ENCODE peak calls at places on chromosomes 2 and 18, in four cellular contexts. One of them, this sample, is unnamed.

GRCh38 chr2:173881886-173882285 is 83.3 kb downstream of the SP3 start:
- DNase-seq in K562: no peak
- DNase-seq in HepG2: no peak
- DNase-seq in Panc1: no peak
- DNase-seq in this sample: no peak

GRCh38 chr2:8078760-8079159 is 603.1 kb upstream of the ID2 start:
- DNase-seq in K562: no peak
- DNase-seq in HepG2: no peak
- DNase-seq in Panc1: no peak
- DNase-seq in this sample: no peak

GRCh38 chr2:221125691-221126090 is 446.4 kb downstream of the EPHA4 start:
- DNase-seq in K562: no peak
- DNase-seq in HepG2: no peak
- DNase-seq in Panc1: no peak
- DNase-seq in this sample: no peak

GRCh38 chr2:46087492-46087891 is 209.7 kb upstream of the EPAS1 start:
- DNase-seq in K562: no peak
- DNase-seq in HepG2: no peak
- DNase-seq in Panc1: no peak
- DNase-seq in this sample: no peak

GRCh38 chr2:184835081-184835728 is 236.9 kb downstream of the ZNF804A start:
- DNase-seq in K562: no peak
- DNase-seq in HepG2: peak; percentile 5
- DNase-seq in Panc1: no peak
- DNase-seq in this sample: no peak

GRCh38 chr2:41998201-41998781 is 49.5 kb upstream of the PKDCC start:
- DNase-seq in K562: no peak
- DNase-seq in HepG2: no peak
- DNase-seq in Panc1: no peak
- DNase-seq in this sample: no peak

GRCh38 chr2:240431276-240431662 is 4.2 kb upstream of the GPC1 start:
- DNase-seq in K562: no peak
- DNase-seq in HepG2: no peak
- DNase-seq in Panc1: no peak
- DNase-seq in this sample: no peak

GRCh38 chr2:218485986-218486667 is 67.2 kb downstream of the VIL1 start:
- DNase-seq in K562: no peak
- DNase-seq in HepG2: peak; percentile 48
- DNase-seq in Panc1: no peak
- DNase-seq in this sample: no peak

GRCh38 chr2:237547841-237548416 is 18.4 kb upstream of the PRLH start:
- DNase-seq in K562: no peak
- DNase-seq in HepG2: peak; percentile 30
- DNase-seq in Panc1: no peak
- DNase-seq in this sample: no peak

GRCh38 chr2:147133273-147133901 is 711.4 kb upstream of the ACVR2A start:
- DNase-seq in K562: no peak
- DNase-seq in HepG2: no peak
- DNase-seq in Panc1: no peak
- DNase-seq in this sample: no peak

GRCh38 chr18:50454379-50455005 is 79.6 kb downstream of the SKA1 start:
- DNase-seq in K562: no peak
- DNase-seq in HepG2: no peak
- DNase-seq in Panc1: no peak
- DNase-seq in this sample: no peak

GRCh38 chr2:20422679-20423271 is 24.1 kb upstream of the RHOB start:
- DNase-seq in K562: peak; percentile 35
- DNase-seq in HepG2: peak; percentile 53
- DNase-seq in Panc1: no peak
- DNase-seq in this sample: no peak

GRCh38 chr2:222000326-222000725 is 298.5 kb downstream of the PAX3 start:
- DNase-seq in K562: no peak
- DNase-seq in HepG2: no peak
- DNase-seq in Panc1: no peak
- DNase-seq in this sample: peak; percentile 39

GRCh38 chr2:182132605-182133004 is 147.0 kb downstream of the PPP1R1C start:
- DNase-seq in K562: no peak
- DNase-seq in HepG2: no peak
- DNase-seq in Panc1: no peak
- DNase-seq in this sample: no peak

GRCh38 chr2:158191569-158191968 is 89.9 kb downstream of the UPP2 start:
- DNase-seq in K562: no peak
- DNase-seq in HepG2: peak; percentile 33
- DNase-seq in Panc1: no peak
- DNase-seq in this sample: no peak

GRCh38 chr2:241224068-241224850 is 35.8 kb downstream of the ANO7 start:
- DNase-seq in K562: no peak
- DNase-seq in HepG2: peak; percentile 87
- DNase-seq in Panc1: no peak
- DNase-seq in this sample: no peak

GRCh38 chr2:6863792-6864191 is 1.9 kb downstream of the CMPK2 start:
- DNase-seq in K562: no peak
- DNase-seq in HepG2: no peak
- DNase-seq in Panc1: no peak
- DNase-seq in this sample: no peak

GRCh38 chr2:191666733-191667132 is 11.2 kb upstream of the NABP1 start:
- DNase-seq in K562: peak; percentile 10
- DNase-seq in HepG2: no peak
- DNase-seq in Panc1: no peak
- DNase-seq in this sample: no peak

GRCh38 chr2:44178950-44179349 is 10.3 kb downstream of the PPM1B start:
- DNase-seq in K562: no peak
- DNase-seq in HepG2: no peak
- DNase-seq in Panc1: no peak
- DNase-seq in this sample: no peak

GRCh38 chr2:233414777-233415570 is 60.7 kb downstream of the DGKD start:
- DNase-seq in K562: no peak
- DNase-seq in HepG2: no peak
- DNase-seq in Panc1: no peak
- DNase-seq in this sample: peak; percentile 43

GRCh38 chr18:396571-396970 is 103.9 kb downstream of the COLEC12 start:
- DNase-seq in K562: no peak
- DNase-seq in HepG2: no peak
- DNase-seq in Panc1: no peak
- DNase-seq in this sample: no peak

GRCh38 chr2:16088713-16089112 is 148.4 kb downstream of the MYCN start:
- DNase-seq in K562: no peak
- DNase-seq in HepG2: no peak
- DNase-seq in Panc1: no peak
- DNase-seq in this sample: no peak

GRCh38 chr18:9419956-9420631 is 55.2 kb upstream of the RALBP1 start:
- DNase-seq in K562: no peak
- DNase-seq in HepG2: no peak
- DNase-seq in Panc1: no peak
- DNase-seq in this sample: no peak

GRCh38 chr2:48341556-48342133 is 188.3 kb upstream of the STON1 start:
- DNase-seq in K562: no peak
- DNase-seq in HepG2: no peak
- DNase-seq in Panc1: no peak
- DNase-seq in this sample: no peak

GRCh38 chr18:76405761-76406356 is 89.2 kb downstream of the ZNF516 start:
- DNase-seq in K562: peak; percentile 37
- DNase-seq in HepG2: peak; percentile 34
- DNase-seq in Panc1: no peak
- DNase-seq in this sample: peak; percentile 27

GRCh38 chr2:219059725-219060682 is 717 bp downstream of the IHH start:
- DNase-seq in K562: no peak
- DNase-seq in HepG2: no peak
- DNase-seq in Panc1: no peak
- DNase-seq in this sample: no peak

GRCh38 chr2:190320696-190321095 is 1.1 kb upstream of the HIBCH start:
- DNase-seq in K562: no peak
- DNase-seq in HepG2: no peak
- DNase-seq in Panc1: no peak
- DNase-seq in this sample: no peak

GRCh38 chr2:86032861-86033595 is 72.7 kb downstream of the POLR1A start:
- DNase-seq in K562: no peak
- DNase-seq in HepG2: no peak
- DNase-seq in Panc1: no peak
- DNase-seq in this sample: no peak

GRCh38 chr2:158741631-158742030 is 53.5 kb upstream of the DAPL1 start:
- DNase-seq in K562: no peak
- DNase-seq in HepG2: no peak
- DNase-seq in Panc1: no peak
- DNase-seq in this sample: no peak

GRCh38 chr2:135803276-135803675 is 33.7 kb downstream of the LCT start:
- DNase-seq in K562: no peak
- DNase-seq in HepG2: peak; percentile 31
- DNase-seq in Panc1: no peak
- DNase-seq in this sample: no peak

GRCh38 chr2:175234153-175234552 is 52.6 kb upstream of the ATP5MC3 start:
- DNase-seq in K562: no peak
- DNase-seq in HepG2: no peak
- DNase-seq in Panc1: no peak
- DNase-seq in this sample: no peak

GRCh38 chr2:198857246-198857645 is 600.5 kb downstream of the SATB2 start:
- DNase-seq in K562: no peak
- DNase-seq in HepG2: no peak
- DNase-seq in Panc1: no peak
- DNase-seq in this sample: no peak

GRCh38 chr2:189350515-189351209 is 90.6 kb upstream of the WDR75 start:
- DNase-seq in K562: no peak
- DNase-seq in HepG2: no peak
- DNase-seq in Panc1: no peak
- DNase-seq in this sample: no peak

DNA sequence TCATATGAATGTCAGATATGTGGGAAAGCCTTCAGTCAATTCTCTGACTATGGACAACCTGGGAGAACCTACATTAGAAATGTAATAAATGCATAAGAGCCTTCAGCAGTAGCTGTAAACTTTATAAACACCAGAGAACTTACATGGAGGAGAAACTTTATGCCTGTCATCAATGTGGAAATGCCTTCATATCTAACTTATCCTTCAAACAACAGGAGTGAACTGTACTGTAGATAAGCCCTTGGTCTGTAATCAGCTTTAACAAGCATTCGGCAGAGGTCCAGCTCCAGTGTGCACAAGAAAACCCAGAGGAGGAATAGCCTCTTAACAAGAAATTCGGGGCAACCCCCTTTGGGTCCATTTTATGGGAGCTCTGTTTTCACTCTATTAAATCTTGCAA is 14.8 kb upstream of the UXS1 start:
- DNase-seq in K562: no peak
- DNase-seq in HepG2: no peak
- DNase-seq in Panc1: no peak
- DNase-seq in this sample: no peak
- TF ChIP-seq TCF7L2 in K562: no peak
- TF ChIP-seq TCF7L2 in HepG2: no peak
- TF ChIP-seq TCF7L2 in Panc1: no peak
- TF ChIP-seq TCF7L2 in this sample: no peak

GRCh38 chr2:37987098-37987497 is 62.0 kb downstream of the RMDN2 start:
- DNase-seq in K562: no peak
- DNase-seq in HepG2: no peak
- DNase-seq in Panc1: no peak
- DNase-seq in this sample: no peak

GRCh38 chr2:37984176-37984575 is 59.1 kb downstream of the RMDN2 start:
- DNase-seq in K562: no peak
- DNase-seq in HepG2: no peak
- DNase-seq in Panc1: no peak
- DNase-seq in this sample: no peak

GRCh38 chr2:37984589-37984988 is 59.5 kb downstream of the RMDN2 start:
- DNase-seq in K562: no peak
- DNase-seq in HepG2: no peak
- DNase-seq in Panc1: no peak
- DNase-seq in this sample: no peak

GRCh38 chr2:37983719-37984118 is 58.6 kb downstream of the RMDN2 start:
- DNase-seq in K562: no peak
- DNase-seq in HepG2: no peak
- DNase-seq in Panc1: no peak
- DNase-seq in this sample: no peak

GRCh38 chr2:37985333-37985732 is 60.2 kb downstream of the RMDN2 start:
- DNase-seq in K562: no peak
- DNase-seq in HepG2: no peak
- DNase-seq in Panc1: no peak
- DNase-seq in this sample: no peak
- TF ChIP-seq TCF7L2 in K562: no peak
- TF ChIP-seq TCF7L2 in HepG2: no peak
- TF ChIP-seq TCF7L2 in Panc1: no peak
- TF ChIP-seq TCF7L2 in this sample: no peak

GRCh38 chr18:35089382-35089781 is 48.2 kb downstream of the MAPRE2 start:
- DNase-seq in K562: no peak
- DNase-seq in HepG2: no peak
- DNase-seq in Panc1: no peak
- DNase-seq in this sample: no peak
- TF ChIP-seq TCF7L2 in K562: no peak
- TF ChIP-seq TCF7L2 in HepG2: no peak
- TF ChIP-seq TCF7L2 in Panc1: no peak
- TF ChIP-seq TCF7L2 in this sample: no peak

GRCh38 chr2:95277246-95277906 is 3.1 kb downstream of the PROM2 start:
- DNase-seq in K562: peak; percentile 66
- DNase-seq in HepG2: peak; percentile 12
- DNase-seq in Panc1: no peak
- DNase-seq in this sample: peak; percentile 23
- TF ChIP-seq TCF7L2 in K562: no peak
- TF ChIP-seq TCF7L2 in HepG2: no peak
- TF ChIP-seq TCF7L2 in Panc1: no peak
- TF ChIP-seq TCF7L2 in this sample: no peak

GRCh38 chr18:48943736-48944527 is 6.8 kb downstream of the SMAD7 start:
- DNase-seq in K562: no peak
- DNase-seq in HepG2: no peak
- DNase-seq in Panc1: no peak
- DNase-seq in this sample: no peak

GRCh38 chr18:48942086-48942485 is 8.7 kb downstream of the SMAD7 start:
- DNase-seq in K562: no peak
- DNase-seq in HepG2: no peak
- DNase-seq in Panc1: no peak
- DNase-seq in this sample: no peak

GRCh38 chr18:48943333-48943732 is 7.4 kb downstream of the SMAD7 start:
- DNase-seq in K562: no peak
- DNase-seq in HepG2: no peak
- DNase-seq in Panc1: no peak
- DNase-seq in this sample: no peak

GRCh38 chr18:48941672-48942071 is 9.1 kb downstream of the SMAD7 start:
- DNase-seq in K562: no peak
- DNase-seq in HepG2: no peak
- DNase-seq in Panc1: no peak
- DNase-seq in this sample: no peak

GRCh38 chr18:48942554-48943261 is 8.1 kb downstream of the SMAD7 start:
- DNase-seq in K562: no peak
- DNase-seq in HepG2: peak; percentile 96
- DNase-seq in Panc1: peak; percentile 83
- DNase-seq in this sample: peak; percentile 91
- TF ChIP-seq TCF7L2 in K562: no peak
- TF ChIP-seq TCF7L2 in HepG2: no peak
- TF ChIP-seq TCF7L2 in Panc1: peak; percentile 53
- TF ChIP-seq TCF7L2 in this sample: peak; percentile 88

GRCh38 chr2:133506962-133507361 is 61.3 kb downstream of the NCKAP5 start:
- DNase-seq in K562: no peak
- DNase-seq in HepG2: no peak
- DNase-seq in Panc1: no peak
- DNase-seq in this sample: no peak
- TF ChIP-seq TCF7L2 in K562: no peak
- TF ChIP-seq TCF7L2 in HepG2: no peak
- TF ChIP-seq TCF7L2 in Panc1: no peak
- TF ChIP-seq TCF7L2 in this sample: no peak

GRCh38 chr2:104872034-104872865 is 18.3 kb downstream of the POU3F3 start:
- DNase-seq in K562: no peak
- DNase-seq in HepG2: no peak
- DNase-seq in Panc1: no peak
- DNase-seq in this sample: no peak
- TF ChIP-seq TCF7L2 in K562: no peak
- TF ChIP-seq TCF7L2 in HepG2: no peak
- TF ChIP-seq TCF7L2 in Panc1: no peak
- TF ChIP-seq TCF7L2 in this sample: no peak

GRCh38 chr2:25052948-25053477 is 11.1 kb downstream of the EFR3B start:
- DNase-seq in K562: no peak
- DNase-seq in HepG2: no peak
- DNase-seq in Panc1: no peak
- DNase-seq in this sample: no peak
- TF ChIP-seq TCF7L2 in K562: no peak
- TF ChIP-seq TCF7L2 in HepG2: no peak
- TF ChIP-seq TCF7L2 in Panc1: no peak
- TF ChIP-seq TCF7L2 in this sample: no peak

This sample was measured in HCT116.